ENCODE peak calls at places on chromosome 10, in seven cellular contexts. One of them, this sample, is unnamed.

GRCh38 chr10:14749051-14749809 is 25.5 kb downstream of the FAM107B start:
- DNase-seq in ovary: no peak
- DNase-seq in Peyer's patch: peak; percentile 70
- DNase-seq in neuronal stem cell: no peak
- DNase-seq in spleen: peak; percentile 86
- DNase-seq in psoas muscle: peak; percentile 67
- DNase-seq in left ventricle myocardium inferior: no peak
- DNase-seq in this sample: no peak

GRCh38 chr10:127122831-127123230 is 73.6 kb downstream of the INSYN2A start:
- DNase-seq in left ventricle myocardium inferior: no peak
- DNase-seq in ovary: no peak
- DNase-seq in psoas muscle: no peak
- DNase-seq in spleen: no peak
- DNase-seq in neuronal stem cell: no peak
- DNase-seq in Peyer's patch: no peak
- DNase-seq in this sample: no peak

GRCh38 chr10:77228559-77228958 is 409.0 kb downstream of the KCNMA1 start:
- DNase-seq in spleen: no peak
- DNase-seq in psoas muscle: no peak
- DNase-seq in left ventricle myocardium inferior: no peak
- DNase-seq in Peyer's patch: no peak
- DNase-seq in neuronal stem cell: no peak
- DNase-seq in ovary: no peak
- DNase-seq in this sample: no peak

GRCh38 chr10:86325158-86325557 is 41.4 kb downstream of the GRID1 start:
- DNase-seq in psoas muscle: no peak
- DNase-seq in ovary: no peak
- DNase-seq in Peyer's patch: no peak
- DNase-seq in spleen: peak; percentile 38
- DNase-seq in neuronal stem cell: no peak
- DNase-seq in left ventricle myocardium inferior: no peak
- DNase-seq in this sample: no peak

GRCh38 chr10:78436706-78437406 is 403.2 kb downstream of the RPS24 start:
- DNase-seq in neuronal stem cell: no peak
- DNase-seq in ovary: no peak
- DNase-seq in left ventricle myocardium inferior: no peak
- DNase-seq in psoas muscle: no peak
- DNase-seq in Peyer's patch: no peak
- DNase-seq in spleen: no peak
- DNase-seq in this sample: no peak

GRCh38 chr10:22622242-22622806 is 92.1 kb downstream of the PIP4K2A start:
- DNase-seq in Peyer's patch: no peak
- DNase-seq in left ventricle myocardium inferior: no peak
- DNase-seq in spleen: no peak
- DNase-seq in psoas muscle: no peak
- DNase-seq in ovary: no peak
- DNase-seq in neuronal stem cell: no peak
- DNase-seq in this sample: no peak

GRCh38 chr10:29751686-29752085 is 116.9 kb upstream of the SVIL start:
- DNase-seq in left ventricle myocardium inferior: no peak
- DNase-seq in neuronal stem cell: no peak
- DNase-seq in psoas muscle: no peak
- DNase-seq in spleen: no peak
- DNase-seq in Peyer's patch: no peak
- DNase-seq in ovary: no peak
- DNase-seq in this sample: no peak

GRCh38 chr10:77533887-77534278 is 103.7 kb downstream of the KCNMA1 start:
- DNase-seq in spleen: no peak
- DNase-seq in Peyer's patch: no peak
- DNase-seq in left ventricle myocardium inferior: no peak
- DNase-seq in ovary: no peak
- DNase-seq in psoas muscle: no peak
- DNase-seq in neuronal stem cell: no peak
- DNase-seq in this sample: no peak

GRCh38 chr10:74337330-74338016 is 186.5 kb downstream of the ADK start:
- DNase-seq in Peyer's patch: no peak
- DNase-seq in neuronal stem cell: no peak
- DNase-seq in spleen: no peak
- DNase-seq in ovary: no peak
- DNase-seq in psoas muscle: no peak
- DNase-seq in left ventricle myocardium inferior: no peak
- DNase-seq in this sample: no peak

GRCh38 chr10:60629332-60629731 is 148.9 kb upstream of the CDK1 start:
- DNase-seq in ovary: no peak
- DNase-seq in psoas muscle: no peak
- DNase-seq in Peyer's patch: no peak
- DNase-seq in left ventricle myocardium inferior: no peak
- DNase-seq in neuronal stem cell: no peak
- DNase-seq in spleen: no peak
- DNase-seq in this sample: no peak

GRCh38 chr10:109275970-109276369 is 647.3 kb downstream of the XPNPEP1 start:
- DNase-seq in neuronal stem cell: no peak
- DNase-seq in left ventricle myocardium inferior: no peak
- DNase-seq in Peyer's patch: no peak
- DNase-seq in ovary: no peak
- DNase-seq in psoas muscle: no peak
- DNase-seq in spleen: no peak
- DNase-seq in this sample: no peak

GRCh38 chr10:105150486-105150885 is 509.4 kb downstream of the SORCS3 start:
- DNase-seq in spleen: no peak
- DNase-seq in neuronal stem cell: no peak
- DNase-seq in left ventricle myocardium inferior: no peak
- DNase-seq in ovary: no peak
- DNase-seq in Peyer's patch: no peak
- DNase-seq in psoas muscle: no peak
- DNase-seq in this sample: no peak

GRCh38 chr10:130108934-130109604 is 1.6 kb downstream of the C10orf143 start:
- DNase-seq in spleen: no peak
- DNase-seq in psoas muscle: no peak
- DNase-seq in left ventricle myocardium inferior: no peak
- DNase-seq in neuronal stem cell: no peak
- DNase-seq in ovary: no peak
- DNase-seq in Peyer's patch: no peak
- DNase-seq in this sample: no peak

GRCh38 chr10:130110236-130111114 is at the start of gene C10orf143:
- DNase-seq in psoas muscle: peak; percentile 99
- DNase-seq in spleen: peak; percentile 99
- DNase-seq in Peyer's patch: peak; percentile 97
- DNase-seq in ovary: peak; percentile 99
- DNase-seq in left ventricle myocardium inferior: peak; percentile 98
- DNase-seq in neuronal stem cell: peak; percentile 96
- DNase-seq in this sample: peak; percentile 99

GRCh38 chr10:130111115-130111847 is 651 bp upstream of the C10orf143 start:
- DNase-seq in psoas muscle: peak; percentile 97
- DNase-seq in left ventricle myocardium inferior: peak; percentile 96
- DNase-seq in ovary: peak; percentile 95
- DNase-seq in Peyer's patch: peak; percentile 98
- DNase-seq in spleen: peak; percentile 98
- DNase-seq in neuronal stem cell: peak; percentile 95
- DNase-seq in this sample: peak; percentile 97

GRCh38 chr10:130109796-130110235 is 814 bp downstream of the C10orf143 start:
- DNase-seq in psoas muscle: peak; percentile 68
- DNase-seq in left ventricle myocardium inferior: peak; percentile 38
- DNase-seq in Peyer's patch: peak; percentile 80
- DNase-seq in neuronal stem cell: peak; percentile 88
- DNase-seq in spleen: no peak
- DNase-seq in ovary: peak; percentile 66
- DNase-seq in this sample: peak; percentile 70

DNA sequence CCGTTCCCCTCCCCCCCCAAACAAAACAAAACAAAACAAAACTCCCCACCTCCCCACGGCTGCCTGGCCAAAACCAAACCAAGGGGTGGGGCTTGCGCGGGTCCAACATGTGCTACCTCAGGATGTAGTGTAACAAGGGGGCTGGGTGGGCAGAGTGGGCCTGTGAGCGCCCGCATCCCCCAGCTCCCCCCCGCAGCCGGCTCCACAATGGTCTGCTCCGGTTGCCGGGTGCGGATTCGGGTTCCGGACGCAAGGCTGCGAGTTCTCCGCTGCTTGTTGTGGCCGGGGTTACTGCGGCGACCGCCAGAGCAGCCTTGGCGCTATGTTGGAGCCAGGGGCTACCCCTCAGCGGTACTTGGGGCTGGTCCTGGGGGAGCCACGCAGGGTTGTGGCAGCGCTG is 4.9 kb downstream of the C10orf143 start:
- DNase-seq in psoas muscle: no peak
- DNase-seq in Peyer's patch: no peak
- DNase-seq in left ventricle myocardium inferior: no peak
- DNase-seq in ovary: no peak
- DNase-seq in spleen: no peak
- DNase-seq in neuronal stem cell: peak; percentile 33
- DNase-seq in this sample: no peak
- H3K4me3 ChIP-seq in psoas muscle: no peak overlapping the region
- H3K4me3 ChIP-seq in Peyer's patch: no peak overlapping the region
- H3K4me3 ChIP-seq in left ventricle myocardium inferior: no peak overlapping the region
- H3K4me3 ChIP-seq in ovary: no peak overlapping the region
- H3K4me3 ChIP-seq in spleen: no peak overlapping the region
- H3K4me3 ChIP-seq in neuronal stem cell: no peak overlapping the region
- H3K4me3 ChIP-seq in this sample: no peak overlapping the region

DNA sequence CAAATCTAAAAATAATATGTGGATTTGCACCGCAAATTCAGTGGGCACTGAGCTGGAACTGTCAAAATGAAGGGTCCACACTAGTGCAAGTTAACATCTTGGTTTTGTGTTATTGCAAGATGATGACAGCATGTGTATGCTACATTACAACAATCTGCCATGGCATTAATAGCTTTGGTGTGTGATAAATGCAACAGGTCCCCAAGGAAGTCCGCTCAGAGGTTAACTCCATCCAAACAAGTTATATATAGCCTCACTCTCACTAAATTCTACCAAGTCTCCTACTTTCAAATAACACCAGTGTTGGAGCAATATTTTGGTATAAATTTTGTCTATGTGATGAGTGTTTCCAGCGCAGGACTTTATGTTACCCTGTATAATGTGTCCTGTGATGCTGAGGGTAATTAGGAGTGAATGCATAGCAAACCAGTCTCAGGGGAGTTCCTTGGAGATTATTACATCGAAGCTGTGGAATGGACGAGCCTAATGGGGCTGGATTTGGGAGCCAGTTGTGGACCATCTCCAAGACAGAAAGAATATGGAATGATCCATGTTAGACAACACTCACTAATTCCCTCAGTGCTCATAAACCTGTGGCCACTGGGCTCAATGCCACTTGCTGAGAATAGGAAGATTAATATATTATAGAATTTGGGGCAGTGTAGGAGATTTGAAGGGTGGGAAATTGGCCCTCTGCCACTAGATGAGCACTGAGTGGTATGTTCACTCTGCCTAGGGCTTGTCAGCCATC is 127.6 kb upstream of the CXCL12 start:
- DNase-seq in psoas muscle: no peak
- DNase-seq in spleen: no peak
- DNase-seq in neuronal stem cell: no peak
- DNase-seq in Peyer's patch: no peak
- DNase-seq in ovary: no peak
- DNase-seq in left ventricle myocardium inferior: no peak
- DNase-seq in this sample: no peak
- H3K9me3 ChIP-seq in psoas muscle: no peaks in the 10 kb centered on the region
- H3K9me3 ChIP-seq in spleen: no peaks in the 10 kb centered on the region
- H3K9me3 ChIP-seq in neuronal stem cell: no peaks in the 10 kb centered on the region
- H3K9me3 ChIP-seq in Peyer's patch: no peaks in the 10 kb centered on the region
- H3K9me3 ChIP-seq in ovary: no peaks in the 10 kb centered on the region
- H3K9me3 ChIP-seq in left ventricle myocardium inferior: no peaks in the 10 kb centered on the region
- H3K9me3 ChIP-seq in this sample: no peaks in the 10 kb centered on the region

DNA sequence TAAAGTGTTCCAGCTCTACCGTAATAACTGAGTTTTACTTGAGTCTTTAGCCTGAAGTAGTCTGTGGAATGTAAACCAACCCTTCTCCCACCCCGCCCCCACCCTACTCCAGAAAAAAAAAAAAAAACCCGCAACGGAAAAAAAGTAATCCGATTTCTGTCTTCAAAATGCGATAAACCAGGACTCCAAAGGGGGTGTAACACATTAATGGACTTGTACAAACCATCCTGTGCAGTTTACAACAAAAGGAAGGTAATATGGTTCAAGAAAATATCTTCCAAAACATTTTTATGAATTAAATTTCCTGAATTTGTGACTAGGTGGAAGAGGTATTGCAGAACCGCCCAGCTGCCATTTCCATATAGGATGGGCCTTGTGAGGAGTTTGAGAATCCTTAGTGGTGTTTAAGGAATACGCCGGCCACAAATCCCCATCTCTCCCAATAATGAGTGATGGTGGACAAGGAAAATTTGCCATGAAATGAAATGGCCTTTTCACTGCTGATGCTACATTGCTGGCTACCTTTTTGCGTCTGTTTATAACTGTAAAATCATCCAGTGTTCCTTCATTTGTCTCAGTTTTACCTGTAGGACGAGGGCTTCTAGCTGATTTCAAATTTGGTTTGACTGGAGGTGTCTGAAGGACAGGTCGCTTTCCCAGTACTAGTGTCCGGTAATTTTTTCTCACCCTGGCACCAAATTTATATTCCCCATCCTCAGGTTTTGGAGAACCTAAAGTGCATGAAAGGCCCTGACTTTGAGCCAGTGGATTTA is 10.5 kb downstream of the SKIDA1 start:
- DNase-seq in psoas muscle: no peak
- DNase-seq in left ventricle myocardium inferior: no peak
- DNase-seq in ovary: no peak
- DNase-seq in Peyer's patch: no peak
- DNase-seq in neuronal stem cell: no peak
- DNase-seq in spleen: no peak
- DNase-seq in this sample: no peak
- H3K27ac ChIP-seq in psoas muscle: no peak overlapping the region
- H3K27ac ChIP-seq in left ventricle myocardium inferior: peak overlapping the region; percentile 99
- H3K27ac ChIP-seq in ovary: no peak overlapping the region
- H3K27ac ChIP-seq in Peyer's patch: no peak overlapping the region
- H3K27ac ChIP-seq in neuronal stem cell: peak overlapping the region; percentile 96
- H3K27ac ChIP-seq in spleen: no peak overlapping the region
- H3K27ac ChIP-seq in this sample: no peak overlapping the region

GRCh38 chr10:57314046-57314445 is 953.0 kb upstream of the ZWINT start:
- DNase-seq in neuronal stem cell: no peak
- DNase-seq in left ventricle myocardium inferior: no peak
- DNase-seq in ovary: no peak
- DNase-seq in spleen: no peak
- DNase-seq in Peyer's patch: no peak
- DNase-seq in psoas muscle: no peak
- DNase-seq in this sample: no peak
- H3K4me3 ChIP-seq in neuronal stem cell: no peak overlapping the region
- H3K4me3 ChIP-seq in left ventricle myocardium inferior: no peak overlapping the region
- H3K4me3 ChIP-seq in ovary: no peak overlapping the region
- H3K4me3 ChIP-seq in spleen: no peak overlapping the region
- H3K4me3 ChIP-seq in Peyer's patch: no peak overlapping the region
- H3K4me3 ChIP-seq in psoas muscle: no peak overlapping the region
- H3K4me3 ChIP-seq in this sample: no peak overlapping the region